ENCODE peak calls at places on chromosomes 2 and 18, in six cellular contexts. One of them, this sample, is unnamed.
A peak's percentile ranks its signal among the peaks of the same experiment; 100 is the strongest.

GRCh38 chr2:11009866-11010265 is 98.1 kb downstream of the KCNF1 start:
- DNase-seq in stimulated activated CD4-positive, alpha-beta T cell treated with anti-CD3 and anti-CD28 coated beads, Interleukin-4, amount 100 ng/mL, for 4 hours: no peak
- DNase-seq in posterior cingulate gyrus: peak; percentile 48
- DNase-seq in esophagus squamous epithelium: no peak
- DNase-seq in GM23248: no peak
- DNase-seq in progenitor cell of endocrine pancreas: no peak
- DNase-seq in this sample: peak; percentile 53

GRCh38 chr2:44941551-44942234 is at the start of gene SIX3:
- DNase-seq in progenitor cell of endocrine pancreas: no peak
- DNase-seq in stimulated activated CD4-positive, alpha-beta T cell treated with anti-CD3 and anti-CD28 coated beads, Interleukin-4, amount 100 ng/mL, for 4 hours: no peak
- DNase-seq in esophagus squamous epithelium: no peak
- DNase-seq in posterior cingulate gyrus: no peak
- DNase-seq in GM23248: peak; percentile 58
- DNase-seq in this sample: no peak

GRCh38 chr18:53920312-53921075 is 304.0 kb downstream of the MBD2 start:
- DNase-seq in esophagus squamous epithelium: no peak
- DNase-seq in GM23248: no peak
- DNase-seq in posterior cingulate gyrus: no peak
- DNase-seq in stimulated activated CD4-positive, alpha-beta T cell treated with anti-CD3 and anti-CD28 coated beads, Interleukin-4, amount 100 ng/mL, for 4 hours: no peak
- DNase-seq in progenitor cell of endocrine pancreas: no peak
- DNase-seq in this sample: no peak

GRCh38 chr2:53498210-53498609 is 269.4 kb upstream of the CHAC2 start:
- DNase-seq in esophagus squamous epithelium: no peak
- DNase-seq in stimulated activated CD4-positive, alpha-beta T cell treated with anti-CD3 and anti-CD28 coated beads, Interleukin-4, amount 100 ng/mL, for 4 hours: no peak
- DNase-seq in posterior cingulate gyrus: no peak
- DNase-seq in GM23248: peak; percentile 30
- DNase-seq in progenitor cell of endocrine pancreas: no peak
- DNase-seq in this sample: no peak

GRCh38 chr18:54888933-54889332 is 60.7 kb downstream of the RAB27B start:
- DNase-seq in esophagus squamous epithelium: no peak
- DNase-seq in progenitor cell of endocrine pancreas: no peak
- DNase-seq in GM23248: peak; percentile 84
- DNase-seq in stimulated activated CD4-positive, alpha-beta T cell treated with anti-CD3 and anti-CD28 coated beads, Interleukin-4, amount 100 ng/mL, for 4 hours: no peak
- DNase-seq in posterior cingulate gyrus: no peak
- DNase-seq in this sample: no peak

GRCh38 chr18:77065221-77065981 is 67.2 kb downstream of the MBP start:
- DNase-seq in posterior cingulate gyrus: no peak
- DNase-seq in progenitor cell of endocrine pancreas: no peak
- DNase-seq in GM23248: peak; percentile 95
- DNase-seq in esophagus squamous epithelium: no peak
- DNase-seq in stimulated activated CD4-positive, alpha-beta T cell treated with anti-CD3 and anti-CD28 coated beads, Interleukin-4, amount 100 ng/mL, for 4 hours: no peak
- DNase-seq in this sample: no peak

GRCh38 chr2:12717988-12718661 is 1.4 kb downstream of the TRIB2 start:
- DNase-seq in stimulated activated CD4-positive, alpha-beta T cell treated with anti-CD3 and anti-CD28 coated beads, Interleukin-4, amount 100 ng/mL, for 4 hours: peak; percentile 26
- DNase-seq in progenitor cell of endocrine pancreas: no peak
- DNase-seq in esophagus squamous epithelium: no peak
- DNase-seq in posterior cingulate gyrus: no peak
- DNase-seq in GM23248: peak; percentile 65
- DNase-seq in this sample: no peak

GRCh38 chr18:79911871-79912270 is 39.6 kb downstream of the SLC66A2 start:
- DNase-seq in GM23248: no peak
- DNase-seq in esophagus squamous epithelium: no peak
- DNase-seq in posterior cingulate gyrus: no peak
- DNase-seq in progenitor cell of endocrine pancreas: no peak
- DNase-seq in stimulated activated CD4-positive, alpha-beta T cell treated with anti-CD3 and anti-CD28 coated beads, Interleukin-4, amount 100 ng/mL, for 4 hours: no peak
- DNase-seq in this sample: peak; percentile 1

GRCh38 chr18:2002604-2003003 is 568.7 kb downstream of the METTL4 start:
- DNase-seq in GM23248: no peak
- DNase-seq in stimulated activated CD4-positive, alpha-beta T cell treated with anti-CD3 and anti-CD28 coated beads, Interleukin-4, amount 100 ng/mL, for 4 hours: no peak
- DNase-seq in esophagus squamous epithelium: no peak
- DNase-seq in posterior cingulate gyrus: no peak
- DNase-seq in progenitor cell of endocrine pancreas: peak; percentile 25
- DNase-seq in this sample: no peak

GRCh38 chr2:237819231-237819630 is 20.7 kb downstream of the RBM44 start:
- DNase-seq in esophagus squamous epithelium: no peak
- DNase-seq in GM23248: no peak
- DNase-seq in posterior cingulate gyrus: no peak
- DNase-seq in stimulated activated CD4-positive, alpha-beta T cell treated with anti-CD3 and anti-CD28 coated beads, Interleukin-4, amount 100 ng/mL, for 4 hours: no peak
- DNase-seq in progenitor cell of endocrine pancreas: no peak
- DNase-seq in this sample: no peak

GRCh38 chr2:42523341-42523740 is 29.6 kb upstream of the KCNG3 start:
- DNase-seq in esophagus squamous epithelium: no peak
- DNase-seq in GM23248: no peak
- DNase-seq in posterior cingulate gyrus: no peak
- DNase-seq in progenitor cell of endocrine pancreas: no peak
- DNase-seq in stimulated activated CD4-positive, alpha-beta T cell treated with anti-CD3 and anti-CD28 coated beads, Interleukin-4, amount 100 ng/mL, for 4 hours: no peak
- DNase-seq in this sample: no peak

GRCh38 chr2:239482801-239483712 is 82.2 kb upstream of the HDAC4 start:
- DNase-seq in progenitor cell of endocrine pancreas: no peak
- DNase-seq in posterior cingulate gyrus: no peak
- DNase-seq in stimulated activated CD4-positive, alpha-beta T cell treated with anti-CD3 and anti-CD28 coated beads, Interleukin-4, amount 100 ng/mL, for 4 hours: no peak
- DNase-seq in GM23248: no peak
- DNase-seq in esophagus squamous epithelium: no peak
- DNase-seq in this sample: no peak

GRCh38 chr2:29110916-29111315 is 4.3 kb upstream of the CLIP4 start:
- DNase-seq in stimulated activated CD4-positive, alpha-beta T cell treated with anti-CD3 and anti-CD28 coated beads, Interleukin-4, amount 100 ng/mL, for 4 hours: no peak
- DNase-seq in esophagus squamous epithelium: no peak
- DNase-seq in progenitor cell of endocrine pancreas: no peak
- DNase-seq in GM23248: peak; percentile 60
- DNase-seq in posterior cingulate gyrus: no peak
- DNase-seq in this sample: no peak

GRCh38 chr2:188776634-188777033 is 197.5 kb upstream of the COL3A1 start:
- DNase-seq in GM23248: peak; percentile 62
- DNase-seq in stimulated activated CD4-positive, alpha-beta T cell treated with anti-CD3 and anti-CD28 coated beads, Interleukin-4, amount 100 ng/mL, for 4 hours: no peak
- DNase-seq in esophagus squamous epithelium: no peak
- DNase-seq in posterior cingulate gyrus: no peak
- DNase-seq in progenitor cell of endocrine pancreas: no peak
- DNase-seq in this sample: no peak